ENCODE peak calls at places on chromosome 6, in nine cellular contexts. G is lower lobe of right lung; O is OCI-LY7; J is ascending aorta; T is CD4-positive, alpha-beta T cell; S is CD8-positive, alpha-beta T cell; K is uterus; W is A673; V is stomach. E is an unnamed sample. For H3K9me3, the result is how much of the 10 kb centered on the place peaks cover.

GRCh38 chr6:88573971-88574370 is 389.4 kb downstream of the RNGTT start:
- DNase-seq in G (no peak), O (no peak), J (no peak), T (no peak), S (no peak), K (no peak), W (no peak), V (no peak), E (no peak)

GRCh38 chr6:15132854-15133670 is 112.8 kb upstream of the JARID2 start:
- DNase-seq in G (no peak), O (no peak), J (no peak), T (no peak), S (no peak), K (peak), W (peak), V (no peak), E (peak)

GRCh38 chr6:158468666-158469065 is 91.2 kb upstream of the TMEM181 start:
- DNase-seq in G (no peak), O (no peak), J (no peak), T (no peak), S (no peak), K (no peak), W (peak), V (no peak), E (no peak)

GRCh38 chr6:7325750-7326149 is 12.8 kb upstream of the SSR1 start:
- DNase-seq in G (no peak), O (no peak), J (no peak), T (no peak), S (no peak), K (no peak), W (no peak), V (no peak), E (no peak)

GRCh38 chr6:192313-192664 is 100.0 kb upstream of the DUSP22 start:
- DNase-seq in G (peak), O (no peak), J (no peak), T (no peak), S (no peak), K (no peak), W (no peak), V (no peak), E (no peak)

GRCh38 chr6:27290065-27290849 is 21.8 kb downstream of the POM121L2 start:
- DNase-seq in G (no peak), O (no peak), J (no peak), T (no peak), S (no peak), K (no peak), W (no peak), V (no peak), E (no peak)

GRCh38 chr6:37499433-37500293 is at the start of gene CCDC167:
- DNase-seq in G (peak), O (peak), J (peak), T (peak), S (peak), K (peak), W (peak), V (peak), E (peak)

GRCh38 chr6:14499804-14500203 is 382.2 kb downstream of the CD83 start:
- DNase-seq in G (no peak), O (no peak), J (no peak), T (no peak), S (no peak), K (no peak), W (peak), V (no peak), E (peak)

GRCh38 chr6:24825130-24825630 is 26.5 kb upstream of the ARMH2 start:
- DNase-seq in G (no peak), O (no peak), J (no peak), T (no peak), S (no peak), K (no peak), W (no peak), V (no peak), E (no peak)

GRCh38 chr6:150269857-150270223 is 99.0 kb upstream of the IYD start:
- DNase-seq in G (no peak), O (no peak), J (no peak), T (no peak), S (no peak), K (no peak), W (no peak), V (no peak), E (no peak)

GRCh38 chr6:151387175-151387574 is 4.2 kb downstream of the ZBTB2 start:
- DNase-seq in G (no peak), O (no peak), J (no peak), T (no peak), S (no peak), K (no peak), W (no peak), V (no peak), E (no peak)

GRCh38 chr6:11650297-11650696 is 112.7 kb downstream of the TMEM170B start:
- DNase-seq in G (no peak), O (no peak), J (no peak), T (no peak), S (no peak), K (peak), W (peak), V (no peak), E (peak)

GRCh38 chr6:5337573-5337972 is 76.3 kb downstream of the FARS2 start:
- DNase-seq in G (no peak), O (no peak), J (no peak), T (no peak), S (no peak), K (no peak), W (peak), V (no peak), E (no peak)

GRCh38 chr6:26097268-26097875 is 10.1 kb downstream of the HFE start:
- DNase-seq in G (no peak), O (peak), J (peak), T (peak), S (peak), K (peak), W (peak), V (peak), E (no peak)

GRCh38 chr6:108321253-108321740 is 26.4 kb downstream of the AFG1L start:
- DNase-seq in G (no peak), O (no peak), J (no peak), T (no peak), S (no peak), K (no peak), W (no peak), V (no peak), E (no peak)

GRCh38 chr6:2179950-2180349 is 65.5 kb downstream of the GMDS start:
- DNase-seq in G (no peak), O (no peak), J (no peak), T (no peak), S (no peak), K (no peak), W (no peak), V (no peak), E (no peak)

GRCh38 chr6:119390276-119390793 is 40.8 kb upstream of the MAN1A1 start:
- DNase-seq in G (no peak), O (no peak), J (no peak), T (no peak), S (no peak), K (no peak), W (no peak), V (no peak), E (no peak)

GRCh38 chr6:160790028-160790792 is 88.2 kb downstream of the PLG start:
- DNase-seq in G (no peak), O (peak), J (no peak), T (no peak), S (no peak), K (no peak), W (no peak), V (no peak), E (no peak)

GRCh38 chr6:34597605-34598353 is 41.6 kb upstream of the SPDEF start:
- DNase-seq in G (no peak), O (no peak), J (no peak), T (no peak), S (no peak), K (no peak), W (no peak), V (no peak), E (no peak)

GRCh38 chr6:34953084-34954025 is 64.3 kb downstream of the ANKS1A start:
- DNase-seq in G (no peak), O (no peak), J (no peak), T (no peak), S (no peak), K (no peak), W (no peak), V (no peak), E (no peak)

GRCh38 chr6:8645212-8645611 is 209.9 kb upstream of the SLC35B3 start:
- DNase-seq in G (no peak), O (no peak), J (no peak), T (no peak), S (no peak), K (no peak), W (no peak), V (no peak), E (no peak)

GRCh38 chr6:122869437-122870024 is 80.5 kb downstream of the SMPDL3A start:
- DNase-seq in G (no peak), O (peak), J (no peak), T (no peak), S (no peak), K (peak), W (peak), V (peak), E (peak)

GRCh38 chr6:158817298-158818007 is 1.7 kb downstream of the EZR start:
- DNase-seq in G (peak), O (peak), J (peak), T (peak), S (peak), K (peak), W (no peak), V (peak), E (no peak)

GRCh38 chr6:84074988-84075781 is 41.6 kb downstream of the MRAP2 start:
- DNase-seq in G (no peak), O (no peak), J (no peak), T (no peak), S (no peak), K (no peak), W (peak), V (peak), E (no peak)

GRCh38 chr6:163738725-163739124 is 324.2 kb downstream of the QKI start:
- DNase-seq in G (no peak), O (no peak), J (no peak), T (no peak), S (no peak), K (no peak), W (no peak), V (no peak), E (no peak)

GRCh38 chr6:90382760-90383159 is 86.1 kb upstream of the BACH2 start:
- DNase-seq in G (no peak), O (peak), J (no peak), T (no peak), S (no peak), K (no peak), W (no peak), V (no peak), E (no peak)

GRCh38 chr6:119096683-119097310 is 18.3 kb upstream of the FAM184A start:
- DNase-seq in G (no peak), O (no peak), J (no peak), T (no peak), S (no peak), K (peak), W (peak), V (no peak), E (no peak)

DNA sequence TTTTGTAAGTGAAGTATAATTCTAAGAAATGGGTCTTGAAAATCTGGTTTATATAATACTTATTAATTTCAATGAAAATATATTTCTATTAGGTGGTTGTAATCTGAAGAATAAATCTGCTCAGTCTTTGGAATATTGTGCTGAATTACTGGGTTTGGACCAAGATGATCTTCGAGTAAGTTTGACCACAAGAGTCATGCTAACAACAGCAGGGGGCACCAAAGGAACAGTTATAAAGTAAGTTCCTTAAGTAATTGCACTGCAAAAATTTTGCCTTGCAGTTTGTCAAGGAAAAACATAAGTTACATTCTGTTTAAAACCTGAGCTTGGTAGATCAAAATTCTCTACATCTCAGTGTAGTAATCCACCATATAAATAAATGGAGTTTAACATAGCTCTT is 106.0 kb downstream of the MYO6 start:
- DNase-seq in G (no peak), O (peak), J (no peak), T (no peak), S (no peak), K (no peak), W (peak), V (peak), E (peak)
- TF ChIP-seq CTCF in G (peak), O (peak), J (peak), T (peak), S (no peak), K (no peak), W (peak), V (peak), E (peak)

GRCh38 chr6:56551409-56552120 is 91.1 kb downstream of the DST start:
- DNase-seq in G (no peak), O (no peak), J (no peak), T (no peak), S (no peak), K (no peak), W (no peak), V (no peak), E (no peak)

GRCh38 chr6:56550307-56550706 is 92.4 kb downstream of the DST start:
- DNase-seq in G (no peak), O (no peak), J (no peak), T (no peak), S (no peak), K (no peak), W (no peak), V (no peak), E (no peak)

GRCh38 chr6:56552212-56553130 is 90.2 kb downstream of the DST start:
- DNase-seq in G (no peak), O (no peak), J (no peak), T (no peak), S (no peak), K (no peak), W (no peak), V (no peak), E (no peak)

GRCh38 chr6:56547687-56548086 is 95.0 kb downstream of the DST start:
- DNase-seq in G (no peak), O (no peak), J (no peak), T (no peak), S (no peak), K (no peak), W (no peak), V (no peak), E (no peak)

DNA sequence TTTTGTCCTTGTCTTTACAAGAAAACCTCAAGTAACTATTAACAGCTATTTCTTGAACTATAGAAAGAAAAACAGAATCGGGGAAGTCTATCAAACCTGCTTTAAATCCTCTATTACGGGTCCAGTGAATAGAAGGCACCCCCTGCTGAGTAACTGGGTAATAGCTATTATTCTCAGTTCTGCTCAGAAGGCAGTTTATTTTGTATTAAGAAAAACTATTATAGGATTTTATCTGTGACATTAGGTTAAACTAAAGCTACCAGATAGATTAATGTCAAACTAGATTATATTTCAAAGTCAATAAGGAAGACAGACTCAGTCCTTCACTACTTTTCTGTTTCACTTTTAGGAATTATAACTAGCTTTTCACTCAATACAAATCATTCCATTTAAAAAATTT is 93.7 kb downstream of the DST start:
- DNase-seq in G (no peak), O (peak), J (no peak), T (no peak), S (no peak), K (no peak), W (peak), V (no peak), E (no peak)
- H3K9me3 ChIP-seq in G (under half), O (under half), J (under half), T (under half), S (under half), K (under half), W (under half), V (under half), E (under half)

GRCh38 chr6:129426343-129426742 is 283.6 kb downstream of the ARHGAP18 start:
- DNase-seq in G (no peak), O (no peak), J (no peak), T (no peak), S (no peak), K (no peak), W (no peak), V (no peak), E (no peak)
- TF ChIP-seq CTCF in G (no peak), O (no peak), J (no peak), T (no peak), S (no peak), K (no peak), W (no peak), V (no peak), E (no peak)

GRCh38 chr6:168309183-168309582 is 10.4 kb downstream of the DACT2 start:
- DNase-seq in G (no peak), O (no peak), J (no peak), T (no peak), S (no peak), K (no peak), W (no peak), V (no peak), E (no peak)
- H3K9me3 ChIP-seq in G (under half), O (under half), J (under half), T (under half), S (under half), K (under half), W (under half), V (under half), E (half or more)